ENCODE peak calls at places on chromosomes 2 and 18, in five cellular contexts. V is COR-L47; J is AG04449; D is naive B cell; F is activated CD4-positive, alpha-beta T cell treated with anti-CD3 and anti-CD28 coated beads for 36 hours. E is an unnamed sample.

GRCh38 chr2:10408649-10409579 is 39.2 kb downstream of the ODC1 start:
- DNase-seq in D (peak; percentile 80), V (peak; percentile 92), F (peak; percentile 91), J (no peak), E (peak; percentile 89)

GRCh38 chr18:57839942-57840381 is 36.8 kb upstream of the ATP8B1 start:
- DNase-seq in J (peak; percentile 69), D (no peak), V (no peak), F (no peak), E (no peak)

GRCh38 chr18:26429535-26429934 is 118.8 kb downstream of the KCTD1 start:
- DNase-seq in J (peak; percentile 49), V (no peak), D (no peak), F (no peak), E (no peak)

GRCh38 chr2:134181219-134181618 is 72.7 kb upstream of the MGAT5 start:
- DNase-seq in J (no peak), D (peak; percentile 76), F (peak; percentile 30), V (peak; percentile 64), E (no peak)

GRCh38 chr2:207121784-207122183 is 44.0 kb downstream of the KLF7 start:
- DNase-seq in V (no peak), F (no peak), J (peak; percentile 28), D (no peak), E (no peak)

GRCh38 chr2:216556202-216556601 is 57.6 kb downstream of the RPL37A start:
- DNase-seq in J (no peak), F (no peak), V (no peak), D (no peak), E (no peak)

GRCh38 chr2:224158061-224158460 is 119.0 kb upstream of the SERPINE2 start:
- DNase-seq in J (no peak), V (no peak), F (no peak), D (no peak), E (no peak)

GRCh38 chr18:23722646-23723045 is 33.4 kb downstream of the LAMA3 start:
- DNase-seq in D (no peak), F (no peak), J (no peak), V (no peak), E (no peak)

GRCh38 chr2:48946444-48947048 is 191.0 kb upstream of the LHCGR start:
- DNase-seq in J (no peak), V (peak; percentile 60), F (peak; percentile 50), D (peak; percentile 27), E (peak; percentile 48)

GRCh38 chr2:217685255-217685605 is 317.6 kb downstream of the TNS1 start:
- DNase-seq in J (peak; percentile 90), F (no peak), V (no peak), D (no peak), E (no peak)

GRCh38 chr18:8602557-8602956 is 6.7 kb upstream of the RAB12 start:
- DNase-seq in V (no peak), D (no peak), F (no peak), J (no peak), E (no peak)

GRCh38 chr18:70494524-70494923 is 205.7 kb downstream of the SOCS6 start:
- DNase-seq in V (no peak), J (no peak), F (no peak), D (no peak), E (no peak)

GRCh38 chr2:152481881-152482280 is 146.9 kb downstream of the FMNL2 start:
- DNase-seq in D (no peak), F (no peak), J (no peak), V (no peak), E (no peak)

GRCh38 chr2:181627545-181627944 is 29.4 kb downstream of the CERKL start:
- DNase-seq in J (peak; percentile 0), D (no peak), V (no peak), F (no peak), E (no peak)

GRCh38 chr2:61091485-61091884 is 25.8 kb downstream of the SANBR start:
- DNase-seq in V (no peak), J (no peak), D (no peak), F (no peak), E (no peak)

GRCh38 chr2:27809761-27810241 is 38.3 kb downstream of the MRPL33 start:
- DNase-seq in F (no peak), J (no peak), D (no peak), V (no peak), E (no peak)

GRCh38 chr2:238238766-238239551 is 879 bp downstream of the HES6 start:
- DNase-seq in F (peak; percentile 63), V (peak; percentile 68), J (no peak), D (peak; percentile 42), E (no peak)

GRCh38 chr2:7900593-7900992 is 781.3 kb upstream of the ID2 start:
- DNase-seq in V (no peak), F (no peak), D (no peak), J (no peak), E (no peak)

GRCh38 chr2:79393806-79394484 is 118.9 kb upstream of the CTNNA2 start:
- DNase-seq in J (no peak), F (no peak), D (no peak), V (no peak), E (no peak)

GRCh38 chr2:171587567-171587966 is 65.3 kb downstream of the CYBRD1 start:
- DNase-seq in J (no peak), F (no peak), D (no peak), V (no peak), E (no peak)

GRCh38 chr18:63192885-63193349 is 126.7 kb downstream of the BCL2 start:
- DNase-seq in D (no peak), F (no peak), J (no peak), V (no peak), E (no peak)

GRCh38 chr2:45851576-45852304 is 200.3 kb downstream of the PRKCE start:
- DNase-seq in F (no peak), J (no peak), V (peak; percentile 10), D (no peak), E (no peak)

GRCh38 chr18:7548721-7549120 is 18.4 kb upstream of the PTPRM start:
- DNase-seq in V (no peak), J (no peak), D (no peak), F (no peak), E (no peak)

GRCh38 chr2:1979101-1979500 is 234.8 kb upstream of the PXDN start:
- DNase-seq in J (no peak), V (no peak), D (no peak), F (no peak), E (no peak)

GRCh38 chr18:27964811-27965210 is 212.1 kb downstream of the CDH2 start:
- DNase-seq in D (no peak), F (no peak), V (no peak), J (no peak), E (no peak)

GRCh38 chr18:76709659-76710645 is 112.4 kb upstream of the ZNF236 start:
- DNase-seq in V (peak; percentile 86), J (no peak), F (peak; percentile 78), D (peak; percentile 35), E (peak; percentile 51)

GRCh38 chr2:9807056-9807455 is 36.2 kb upstream of the TAF1B start:
- DNase-seq in V (no peak), J (no peak), D (no peak), F (no peak), E (no peak)

GRCh38 chr18:46062781-46063180 is 9.3 kb downstream of the PSTPIP2 start:
- DNase-seq in D (no peak), V (no peak), J (no peak), F (no peak), E (no peak)

GRCh38 chr2:198913394-198914152 is 544.2 kb downstream of the SATB2 start:
- DNase-seq in D (peak; percentile 3), J (peak; percentile 3), F (no peak), V (no peak), E (no peak)

E was measured in mesothelial cell of epicardium.